ENCODE peak calls at places on chromosomes 3 and 15, in five cellular contexts. One of them, this sample, is unnamed.

GRCh38 chr15:24955549-24955929 is 752 bp downstream of the SNRPN start:
- DNase-seq in endothelial cell: no peak
- DNase-seq in mucosa of descending colon: peak
- DNase-seq in Kasumi-1: no peak
- DNase-seq in ELR: no peak
- DNase-seq in this sample: no peak

GRCh38 chr3:168307893-168308292 is 212.2 kb upstream of the GOLIM4 start:
- DNase-seq in endothelial cell: no peak
- DNase-seq in mucosa of descending colon: no peak
- DNase-seq in Kasumi-1: no peak
- DNase-seq in ELR: no peak
- DNase-seq in this sample: no peak

GRCh38 chr3:79534732-79535131 is 233.1 kb downstream of the ROBO1 start:
- DNase-seq in endothelial cell: no peak
- DNase-seq in mucosa of descending colon: no peak
- DNase-seq in Kasumi-1: no peak
- DNase-seq in ELR: peak
- DNase-seq in this sample: no peak

GRCh38 chr15:70083423-70083822 is 14.3 kb downstream of the TLE3 start:
- DNase-seq in endothelial cell: no peak
- DNase-seq in mucosa of descending colon: no peak
- DNase-seq in Kasumi-1: no peak
- DNase-seq in ELR: no peak
- DNase-seq in this sample: no peak

GRCh38 chr15:38398134-38398533 is 55.8 kb upstream of the FAM98B start:
- DNase-seq in endothelial cell: no peak
- DNase-seq in mucosa of descending colon: no peak
- DNase-seq in Kasumi-1: no peak
- DNase-seq in ELR: peak
- DNase-seq in this sample: no peak

GRCh38 chr15:59751552-59752413 is 62.7 kb upstream of the BNIP2 start:
- DNase-seq in endothelial cell: no peak
- DNase-seq in mucosa of descending colon: no peak
- DNase-seq in Kasumi-1: no peak
- DNase-seq in ELR: peak
- DNase-seq in this sample: peak

GRCh38 chr3:109973733-109974132 is 636.4 kb upstream of the DPPA4 start:
- DNase-seq in endothelial cell: no peak
- DNase-seq in mucosa of descending colon: no peak
- DNase-seq in Kasumi-1: no peak
- DNase-seq in ELR: peak
- DNase-seq in this sample: peak

GRCh38 chr3:13465236-13465958 is 14.7 kb upstream of the HDAC11 start:
- DNase-seq in endothelial cell: no peak
- DNase-seq in mucosa of descending colon: no peak
- DNase-seq in Kasumi-1: no peak
- DNase-seq in ELR: no peak
- DNase-seq in this sample: no peak

GRCh38 chr15:51619331-51620033 is 3.1 kb downstream of the DMXL2 start:
- DNase-seq in endothelial cell: no peak
- DNase-seq in mucosa of descending colon: no peak
- DNase-seq in Kasumi-1: no peak
- DNase-seq in ELR: no peak
- DNase-seq in this sample: no peak

GRCh38 chr3:185753354-185753753 is 71.5 kb downstream of the IGF2BP2 start:
- DNase-seq in endothelial cell: no peak
- DNase-seq in mucosa of descending colon: no peak
- DNase-seq in Kasumi-1: no peak
- DNase-seq in ELR: no peak
- DNase-seq in this sample: no peak

GRCh38 chr3:37183375-37183831 is 9.0 kb upstream of the LRRFIP2 start:
- DNase-seq in endothelial cell: no peak
- DNase-seq in mucosa of descending colon: no peak
- DNase-seq in Kasumi-1: no peak
- DNase-seq in ELR: peak
- DNase-seq in this sample: no peak

GRCh38 chr3:117122609-117123008 is 413.0 kb downstream of the TUSC7 start:
- DNase-seq in endothelial cell: no peak
- DNase-seq in mucosa of descending colon: no peak
- DNase-seq in Kasumi-1: no peak
- DNase-seq in ELR: no peak
- DNase-seq in this sample: no peak

GRCh38 chr15:78340243-78341056 is at the start of gene CRABP1:
- DNase-seq in endothelial cell: no peak
- DNase-seq in mucosa of descending colon: peak
- DNase-seq in Kasumi-1: no peak
- DNase-seq in ELR: no peak
- DNase-seq in this sample: peak

GRCh38 chr15:35289029-35289617 is 204.0 kb upstream of the NANOGP8 start:
- DNase-seq in endothelial cell: peak
- DNase-seq in mucosa of descending colon: no peak
- DNase-seq in Kasumi-1: peak
- DNase-seq in ELR: peak
- DNase-seq in this sample: peak

GRCh38 chr3:156551746-156552145 is 3.2 kb downstream of the SSR3 start:
- DNase-seq in endothelial cell: no peak
- DNase-seq in mucosa of descending colon: no peak
- DNase-seq in Kasumi-1: no peak
- DNase-seq in ELR: peak
- DNase-seq in this sample: no peak

GRCh38 chr15:80559761-80560160 is 135.3 kb upstream of the ABHD17C start:
- DNase-seq in endothelial cell: no peak
- DNase-seq in mucosa of descending colon: no peak
- DNase-seq in Kasumi-1: no peak
- DNase-seq in ELR: no peak
- DNase-seq in this sample: no peak

GRCh38 chr3:15271785-15272381 is 60.5 kb downstream of the SH3BP5 start:
- DNase-seq in endothelial cell: no peak
- DNase-seq in mucosa of descending colon: peak
- DNase-seq in Kasumi-1: peak
- DNase-seq in ELR: no peak
- DNase-seq in this sample: no peak

GRCh38 chr3:133941390-133941789 is 45.7 kb upstream of the RAB6B start:
- DNase-seq in endothelial cell: no peak
- DNase-seq in mucosa of descending colon: no peak
- DNase-seq in Kasumi-1: no peak
- DNase-seq in ELR: no peak
- DNase-seq in this sample: no peak

GRCh38 chr3:98557324-98558010 is 25.7 kb downstream of the GPR15 start:
- DNase-seq in endothelial cell: no peak
- DNase-seq in mucosa of descending colon: no peak
- DNase-seq in Kasumi-1: no peak
- DNase-seq in ELR: peak
- DNase-seq in this sample: no peak

GRCh38 chr15:39594764-39595620 is 14.1 kb downstream of the THBS1 start:
- DNase-seq in endothelial cell: no peak
- DNase-seq in mucosa of descending colon: no peak
- DNase-seq in Kasumi-1: no peak
- DNase-seq in ELR: peak
- DNase-seq in this sample: no peak

GRCh38 chr15:90325677-90326200 is 26.3 kb upstream of the ZNF774 start:
- DNase-seq in endothelial cell: no peak
- DNase-seq in mucosa of descending colon: no peak
- DNase-seq in Kasumi-1: no peak
- DNase-seq in ELR: no peak
- DNase-seq in this sample: no peak

GRCh38 chr3:185153170-185153733 is 392 bp upstream of the C3orf70 start:
- DNase-seq in endothelial cell: peak
- DNase-seq in mucosa of descending colon: peak
- DNase-seq in Kasumi-1: no peak
- DNase-seq in ELR: no peak
- DNase-seq in this sample: no peak

GRCh38 chr3:122800031-122800430 is 5.2 kb downstream of the SLC49A4 start:
- DNase-seq in endothelial cell: no peak
- DNase-seq in mucosa of descending colon: no peak
- DNase-seq in Kasumi-1: no peak
- DNase-seq in ELR: no peak
- DNase-seq in this sample: no peak

GRCh38 chr15:99925661-99926461 is 192.6 kb upstream of the LYSMD4 start:
- DNase-seq in endothelial cell: peak
- DNase-seq in mucosa of descending colon: peak
- DNase-seq in Kasumi-1: peak
- DNase-seq in ELR: no peak
- DNase-seq in this sample: peak

GRCh38 chr15:92797168-92798052 is 102.7 kb upstream of the CHD2 start:
- DNase-seq in endothelial cell: peak
- DNase-seq in mucosa of descending colon: no peak
- DNase-seq in Kasumi-1: peak
- DNase-seq in ELR: peak
- DNase-seq in this sample: no peak

GRCh38 chr15:90934949-90935751 is at the start of gene UNC45A:
- DNase-seq in endothelial cell: peak
- DNase-seq in mucosa of descending colon: peak
- DNase-seq in Kasumi-1: peak
- DNase-seq in ELR: peak
- DNase-seq in this sample: peak

GRCh38 chr3:101091489-101091888 is 98.3 kb upstream of the ABI3BP start:
- DNase-seq in endothelial cell: no peak
- DNase-seq in mucosa of descending colon: no peak
- DNase-seq in Kasumi-1: no peak
- DNase-seq in ELR: peak
- DNase-seq in this sample: peak

GRCh38 chr3:111070772-111071256 is 802 bp upstream of the NECTIN3 start:
- DNase-seq in endothelial cell: no peak
- DNase-seq in mucosa of descending colon: no peak
- DNase-seq in Kasumi-1: no peak
- DNase-seq in ELR: no peak
- DNase-seq in this sample: no peak

GRCh38 chr3:24590344-24590880 is 95.8 kb upstream of the THRB start:
- DNase-seq in endothelial cell: no peak
- DNase-seq in mucosa of descending colon: no peak
- DNase-seq in Kasumi-1: no peak
- DNase-seq in ELR: peak
- DNase-seq in this sample: no peak

GRCh38 chr3:11306815-11307589 is 34.8 kb downstream of the ATG7 start:
- DNase-seq in endothelial cell: no peak
- DNase-seq in mucosa of descending colon: no peak
- DNase-seq in Kasumi-1: peak
- DNase-seq in ELR: peak
- DNase-seq in this sample: no peak

GRCh38 chr3:52851348-52851747 is 16.5 kb upstream of the MUSTN1 start:
- DNase-seq in endothelial cell: peak
- DNase-seq in mucosa of descending colon: no peak
- DNase-seq in Kasumi-1: peak
- DNase-seq in ELR: peak
- DNase-seq in this sample: peak

GRCh38 chr15:41969851-41970431 is 2.4 kb downstream of the EHD4 start:
- DNase-seq in endothelial cell: no peak
- DNase-seq in mucosa of descending colon: no peak
- DNase-seq in Kasumi-1: no peak
- DNase-seq in ELR: peak
- DNase-seq in this sample: no peak

GRCh38 chr15:40244961-40245523 is 6.2 kb downstream of the PAK6 start:
- DNase-seq in endothelial cell: no peak
- DNase-seq in mucosa of descending colon: no peak
- DNase-seq in Kasumi-1: no peak
- DNase-seq in ELR: no peak
- DNase-seq in this sample: peak

GRCh38 chr15:73858062-73858461 is 15.3 kb upstream of the TBC1D21 start:
- DNase-seq in endothelial cell: no peak
- DNase-seq in mucosa of descending colon: no peak
- DNase-seq in Kasumi-1: no peak
- DNase-seq in ELR: no peak
- DNase-seq in this sample: no peak

GRCh38 chr3:141876891-141877561 is 583 bp downstream of the ATP1B3 start:
- DNase-seq in endothelial cell: peak
- DNase-seq in mucosa of descending colon: peak
- DNase-seq in Kasumi-1: peak
- DNase-seq in ELR: peak
- DNase-seq in this sample: peak

GRCh38 chr3:159762981-159763465 is 225.6 kb upstream of the IL12A start:
- DNase-seq in endothelial cell: peak
- DNase-seq in mucosa of descending colon: no peak
- DNase-seq in Kasumi-1: peak
- DNase-seq in ELR: peak
- DNase-seq in this sample: peak